ENCODE peak calls at places on chromosomes 2 and 18, in ten cellular contexts. G is cardiac muscle cell, M is HCT116, R is GM12865, K is endothelial cell of umbilical vein, P is OCI-LY7, N is hepatocyte, F is AG04449, W is fibroblast of the aortic adventitia, S is astrocyte of the cerebellum. X is an unnamed sample.

GRCh38 chr2:11698009-11698922 is 28.3 kb upstream of the NTSR2 start:
- DNase-seq in W (peak), F (no peak), P (no peak), K (no peak), M (no peak), R (no peak), N (peak), S (no peak), G (peak), X (no peak)

GRCh38 chr2:7626139-7626537 is 708.9 kb downstream of the RNF144A start:
- DNase-seq in W (no peak), K (no peak), S (no peak), R (peak), F (no peak), N (no peak), M (no peak), P (peak), G (no peak), X (no peak)

GRCh38 chr18:79555885-79556284 is 123.7 kb upstream of the CTDP1 start:
- DNase-seq in S (no peak), P (no peak), F (no peak), W (no peak), M (no peak), R (no peak), K (no peak), N (no peak), G (no peak), X (no peak)

GRCh38 chr18:35710581-35710980 is 129.0 kb downstream of the GALNT1 start:
- DNase-seq in F (no peak), R (no peak), K (peak), S (no peak), P (no peak), G (no peak), M (no peak), W (no peak), N (no peak), X (no peak)

GRCh38 chr2:1997976-1998375 is 253.7 kb upstream of the PXDN start:
- DNase-seq in N (no peak), W (no peak), M (no peak), K (no peak), S (no peak), F (no peak), R (no peak), P (no peak), G (no peak), X (no peak)

GRCh38 chr18:49168281-49168680 is 217.5 kb upstream of the SMAD7 start:
- DNase-seq in M (no peak), N (no peak), G (no peak), W (peak), P (no peak), R (no peak), S (no peak), F (no peak), K (no peak), X (no peak)

GRCh38 chr2:29000481-29000880 is 19.4 kb downstream of the TOGARAM2 start:
- DNase-seq in R (peak), G (no peak), N (no peak), W (no peak), M (no peak), S (no peak), P (peak), K (no peak), F (no peak), X (peak)

GRCh38 chr2:237500681-237501424 is 13.8 kb downstream of the MLPH start:
- DNase-seq in G (peak), M (peak), S (peak), K (peak), N (peak), P (no peak), R (no peak), F (peak), W (peak), X (peak)

GRCh38 chr2:68594674-68595492 is 48.5 kb upstream of the PROKR1 start:
- DNase-seq in W (peak), S (peak), R (peak), G (peak), P (peak), N (peak), M (peak), K (peak), F (no peak), X (peak)

GRCh38 chr18:59767732-59768131 is 70.5 kb upstream of the CCBE1 start:
- DNase-seq in S (no peak), K (no peak), W (peak), F (no peak), R (no peak), P (no peak), G (peak), N (no peak), M (no peak), X (peak)

GRCh38 chr18:79599503-79599931 is 80.1 kb upstream of the CTDP1 start:
- DNase-seq in W (no peak), G (no peak), M (no peak), R (no peak), S (peak), K (no peak), N (no peak), F (peak), P (no peak), X (peak)

GRCh38 chr2:190792956-190793888 is 87.4 kb upstream of the GLS start:
- DNase-seq in W (no peak), N (no peak), F (no peak), S (no peak), G (no peak), M (no peak), R (no peak), K (no peak), P (no peak), X (peak)

GRCh38 chr2:132670961-132671781 is 1.2 kb upstream of the LYPD1 start:
- DNase-seq in S (peak), N (peak), G (peak), F (no peak), P (no peak), M (peak), R (no peak), W (peak), K (peak), X (peak)

DNA sequence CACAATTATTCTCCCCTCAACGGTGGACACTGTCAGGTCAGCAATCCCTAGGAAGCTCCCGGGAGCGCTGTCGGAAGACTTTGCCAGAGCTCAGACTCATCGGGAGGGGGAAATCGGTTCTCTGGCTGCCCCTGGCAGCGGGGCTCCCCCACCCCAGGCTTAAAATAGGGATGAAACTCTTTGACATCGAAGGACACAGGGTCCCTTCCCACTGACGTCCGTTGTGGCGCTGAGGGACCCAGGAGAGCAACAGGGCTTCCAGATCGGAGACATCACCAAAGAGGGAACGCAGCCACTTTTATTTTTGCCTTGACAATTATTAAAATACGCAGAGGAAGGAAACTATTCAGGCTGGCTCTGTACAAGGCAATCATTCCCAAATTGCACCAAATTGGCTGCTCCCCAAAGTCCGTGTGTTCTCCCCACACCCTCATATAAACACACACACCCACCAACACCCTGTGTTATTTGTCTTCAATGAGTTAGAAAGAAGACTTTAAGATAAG is 249.0 kb downstream of the CDH20 start:
- DNase-seq in M (no peak), K (no peak), P (no peak), S (no peak), W (peak), N (no peak), F (no peak), R (no peak), G (no peak), X (no peak)
- TF ChIP-seq CTCF in M (peak), K (no peak), P (peak), S (no peak), W (no peak), N (no peak), F (no peak), R (no peak), G (no peak), X (no peak)

DNA sequence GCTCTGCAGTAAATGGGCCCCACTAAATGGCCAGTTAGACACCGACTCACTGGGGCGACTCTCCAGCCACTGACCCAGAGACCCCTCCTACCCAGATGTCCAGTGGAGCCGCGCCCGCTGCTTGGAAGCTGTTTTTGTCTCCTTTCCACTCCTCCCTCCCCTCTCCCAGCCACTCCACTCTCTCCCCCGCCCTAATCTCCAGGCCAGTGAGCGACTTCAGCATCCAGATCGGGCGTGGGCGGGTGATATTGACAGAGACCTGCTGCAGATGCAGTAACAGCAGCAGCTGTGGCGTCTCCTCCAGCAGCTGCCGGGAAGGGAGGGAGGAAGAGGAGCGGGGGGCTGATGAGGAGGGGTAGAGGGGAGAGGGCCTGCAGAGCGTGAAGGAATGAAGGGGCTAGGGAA is at the start of gene SCN7A:
- DNase-seq in N (peak), M (no peak), F (no peak), K (no peak), W (peak), P (no peak), S (no peak), R (no peak), G (peak), X (peak)
- H3K4me3 ChIP-seq in N (no peak), M (no peak), F (no peak), K (no peak), W (peak), P (no peak), S (peak), R (no peak), G (peak), X (no peak)

DNA sequence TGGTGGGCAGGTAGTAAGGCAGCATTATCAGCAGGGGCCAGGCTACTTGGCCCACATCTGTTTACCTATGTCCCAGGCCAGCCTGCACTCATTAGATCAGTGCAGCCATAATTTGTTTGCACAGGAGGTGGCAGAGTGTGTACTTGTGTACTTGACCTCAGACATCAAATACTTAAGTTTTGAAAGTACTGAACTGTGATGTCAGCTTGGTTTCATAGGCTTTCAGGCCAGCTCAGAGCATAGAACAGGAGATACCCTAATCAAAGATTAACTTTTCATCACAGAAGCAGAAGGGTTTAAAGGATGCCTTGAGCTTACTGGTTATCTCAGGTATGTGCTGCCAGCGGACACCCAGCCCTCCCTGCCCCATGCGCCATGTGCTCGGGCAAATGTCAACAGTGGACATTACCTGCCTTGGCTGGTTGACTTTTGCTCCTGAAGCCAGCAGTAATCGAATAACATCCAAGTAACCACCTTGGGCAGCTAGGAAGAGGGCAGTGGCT is 33.2 kb downstream of the ANKRD29 start:
- DNase-seq in N (peak), G (no peak), W (no peak), F (no peak), K (no peak), P (no peak), M (no peak), R (peak), S (no peak), X (no peak)
- TF ChIP-seq CTCF in N (no peak), G (no peak), W (no peak), F (no peak), K (no peak), P (no peak), M (no peak), R (no peak), S (no peak), X (no peak)

DNA sequence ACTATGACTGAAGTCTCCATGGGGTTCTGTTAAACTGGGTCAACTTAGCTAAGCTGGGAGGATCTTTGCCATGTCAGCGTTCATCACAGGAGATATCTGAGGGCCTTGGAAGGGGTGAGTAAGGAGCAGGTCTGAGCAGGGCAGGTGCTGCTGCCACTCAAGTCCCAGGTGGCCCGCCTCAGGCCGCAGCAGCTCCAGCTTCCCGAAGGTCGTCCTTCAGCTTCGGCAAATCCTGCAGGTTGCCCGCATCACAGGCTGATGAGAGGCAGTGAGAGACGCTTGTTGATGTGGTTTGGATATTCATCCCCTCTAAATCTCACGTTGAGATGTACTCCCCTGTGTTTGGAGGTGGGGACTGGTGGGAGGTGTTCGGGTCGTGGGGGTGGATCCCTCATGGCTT is 166.6 kb downstream of the VAPA start:
- DNase-seq in P (no peak), N (no peak), K (no peak), G (no peak), S (no peak), W (no peak), R (no peak), F (no peak), M (no peak), X (no peak)
- H3K4me3 ChIP-seq in P (no peak), N (no peak), K (no peak), G (no peak), S (no peak), W (no peak), R (no peak), F (no peak), M (no peak), X (no peak)

DNA sequence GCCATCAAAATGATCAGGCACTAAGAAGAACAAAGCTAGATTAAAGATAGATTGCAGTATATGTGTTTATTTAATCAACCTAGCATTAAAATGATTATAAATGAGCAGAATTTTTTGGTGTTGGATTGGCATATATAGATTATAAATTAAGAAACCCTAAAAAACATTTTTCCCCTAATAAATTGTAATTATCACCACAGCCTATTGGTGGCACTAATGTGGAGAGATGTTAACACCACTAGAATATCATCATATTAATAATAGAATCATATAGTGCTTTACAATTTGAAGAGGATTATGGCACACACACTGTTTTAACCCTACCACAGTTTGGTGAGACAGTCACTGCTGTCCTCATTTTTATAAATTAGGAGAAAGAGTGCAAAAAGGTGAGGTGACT is 112.4 kb upstream of the RND3 start:
- DNase-seq in P (no peak), W (no peak), F (no peak), M (no peak), G (no peak), K (peak), R (no peak), S (no peak), N (no peak), X (no peak)
- TF ChIP-seq CTCF in P (peak), W (peak), F (no peak), M (peak), G (peak), K (no peak), R (peak), S (no peak), N (no peak), X (no peak)

GRCh38 chr18:62484941-62485340 is 37.9 kb upstream of the ZCCHC2 start:
- DNase-seq in R (no peak), P (no peak), G (no peak), M (no peak), F (no peak), S (no peak), K (no peak), W (no peak), N (no peak), X (no peak)
- H3K4me3 ChIP-seq in R (no peak), P (no peak), G (no peak), M (no peak), F (no peak), S (no peak), K (no peak), W (no peak), N (no peak), X (no peak)

X was measured in epithelial cell of esophagus.